ENCODE peak calls at places on chromosomes 12 and 14, in nine cellular contexts. Q, F, N, G, P, T, M, Z and W are unnamed samples.

GRCh38 chr14:99596772-99597171 is 7.2 kb downstream of the CCDC85C start:
- DNase-seq in N (no peak), G (no peak), P (no peak), T (no peak), F (no peak), M (no peak), Z (no peak), Q (no peak), W (peak)

GRCh38 chr12:5043589-5044419 is at the start of gene KCNA5:
- DNase-seq in T (no peak), N (no peak), G (peak), F (no peak), Q (no peak), Z (peak), M (peak), P (no peak), W (no peak)

GRCh38 chr12:13450231-13451080 is 253.9 kb downstream of the EMP1 start:
- DNase-seq in N (no peak), M (no peak), Z (no peak), T (no peak), P (no peak), F (no peak), G (no peak), Q (no peak), W (no peak)

GRCh38 chr12:109085590-109085989 is 7.7 kb downstream of the ALKBH2 start:
- DNase-seq in T (no peak), Z (no peak), F (no peak), N (no peak), M (no peak), G (no peak), P (no peak), Q (no peak), W (no peak)

GRCh38 chr14:96285667-96286066 is 29.7 kb downstream of the BDKRB1 start:
- DNase-seq in F (no peak), T (peak), N (no peak), Q (no peak), Z (no peak), M (peak), G (no peak), P (no peak), W (peak)

GRCh38 chr14:51337520-51337919 is 97.5 kb downstream of the TMX1 start:
- DNase-seq in N (no peak), G (no peak), T (no peak), P (no peak), M (peak), Q (peak), Z (no peak), F (no peak), W (no peak)

GRCh38 chr12:64549108-64549507 is 61.2 kb upstream of the RASSF3 start:
- DNase-seq in P (no peak), F (no peak), Q (no peak), N (no peak), Z (no peak), G (no peak), M (no peak), T (no peak), W (no peak)

GRCh38 chr12:116798719-116799118 is 60.6 kb downstream of the RNFT2 start:
- DNase-seq in Z (no peak), P (no peak), T (no peak), M (no peak), F (no peak), Q (no peak), N (no peak), G (no peak), W (no peak)

GRCh38 chr14:49173765-49174373 is 412.3 kb downstream of the RPS29 start:
- DNase-seq in N (peak), G (peak), Z (peak), T (peak), Q (peak), F (peak), M (peak), P (peak), W (no peak)

GRCh38 chr14:24463806-24464785 is 21.5 kb upstream of the SDR39U1 start:
- DNase-seq in Z (no peak), Q (no peak), M (no peak), T (no peak), P (no peak), F (no peak), N (no peak), G (no peak), W (no peak)

GRCh38 chr12:1246637-1247036 is 255.6 kb downstream of the ERC1 start:
- DNase-seq in F (no peak), M (no peak), P (no peak), N (no peak), Q (no peak), T (peak), Z (no peak), G (no peak), W (no peak)

GRCh38 chr12:47247418-47247817 is 167.7 kb upstream of the AMIGO2 start:
- DNase-seq in P (no peak), F (no peak), M (no peak), Z (no peak), N (peak), G (no peak), Q (no peak), T (no peak), W (no peak)

GRCh38 chr12:6735448-6736191 is 11.8 kb downstream of the COPS7A start:
- DNase-seq in M (peak), P (peak), N (peak), Z (peak), F (no peak), T (peak), G (peak), Q (peak), W (peak)

GRCh38 chr14:24197066-24197465 is 1.8 kb upstream of the TM9SF1 start:
- DNase-seq in G (no peak), T (no peak), F (no peak), P (no peak), M (no peak), Z (no peak), N (no peak), Q (no peak), W (peak)

GRCh38 chr12:98418357-98419075 is 96.9 kb upstream of the TMPO start:
- DNase-seq in N (peak), F (no peak), P (no peak), M (peak), T (peak), G (peak), Z (peak), Q (peak), W (peak)

GRCh38 chr12:44589697-44590096 is 286.4 kb downstream of the NELL2 start:
- DNase-seq in T (no peak), M (no peak), F (no peak), P (no peak), G (no peak), N (no peak), Z (no peak), Q (no peak), W (no peak)

GRCh38 chr14:95452176-95452889 is 64.1 kb downstream of the SYNE3 start:
- DNase-seq in G (peak), P (peak), Z (peak), T (peak), Q (no peak), N (no peak), M (peak), F (no peak), W (no peak)

GRCh38 chr12:115335048-115335447 is 651.1 kb upstream of the TBX3 start:
- DNase-seq in T (no peak), F (no peak), M (no peak), P (no peak), Q (no peak), G (no peak), N (no peak), Z (no peak), W (no peak)

GRCh38 chr12:47768323-47768811 is 4.7 kb upstream of the SLC48A1 start:
- DNase-seq in Q (peak), G (peak), F (no peak), P (peak), N (peak), M (no peak), T (no peak), Z (peak), W (peak)

GRCh38 chr12:76881152-76881551 is 2.3 kb upstream of the CSRP2 start:
- DNase-seq in F (no peak), N (no peak), Z (no peak), G (no peak), P (no peak), M (no peak), Q (no peak), T (no peak), W (no peak)

GRCh38 chr14:76908834-76909233 is 82.6 kb downstream of the LRRC74A start:
- DNase-seq in M (no peak), G (no peak), N (no peak), Q (no peak), P (no peak), T (no peak), F (no peak), Z (no peak), W (peak)

GRCh38 chr12:31834158-31834557 is 105.3 kb upstream of the AMN1 start:
- DNase-seq in T (no peak), N (no peak), P (no peak), F (no peak), Z (no peak), G (no peak), Q (no peak), M (no peak), W (no peak)

GRCh38 chr12:31833541-31833840 is 104.7 kb upstream of the AMN1 start:
- DNase-seq in Z (no peak), Q (no peak), P (no peak), M (no peak), G (no peak), F (no peak), T (no peak), N (no peak), W (no peak)

GRCh38 chr12:31835276-31835882 is 106.6 kb upstream of the AMN1 start:
- DNase-seq in M (no peak), Z (no peak), F (no peak), P (peak), N (peak), T (no peak), Q (no peak), G (no peak), W (no peak)

GRCh38 chr12:31832740-31833540 is 104.1 kb upstream of the AMN1 start:
- DNase-seq in M (no peak), F (no peak), P (no peak), T (no peak), Q (no peak), Z (no peak), N (no peak), G (no peak), W (no peak)

DNA sequence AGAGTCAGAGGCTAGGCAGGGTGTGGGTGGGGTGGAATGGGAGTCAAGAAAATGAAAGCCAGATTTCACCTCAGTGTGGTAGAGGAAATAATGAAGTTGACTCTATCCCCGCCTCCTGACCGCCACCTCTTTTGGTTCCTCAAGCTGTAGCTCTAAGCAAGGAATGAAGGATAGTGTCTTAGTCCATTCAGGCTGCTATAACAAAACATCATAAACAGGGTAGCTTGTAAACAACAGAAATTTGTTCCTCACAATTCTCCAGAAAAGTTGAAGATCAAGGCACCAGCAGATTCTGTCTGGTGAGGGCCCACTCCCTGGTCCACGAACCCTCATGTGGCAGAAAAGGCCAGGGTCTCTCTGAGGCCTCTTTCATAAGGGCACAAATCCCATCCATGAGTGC is 109.1 kb upstream of the AMN1 start:
- DNase-seq in G (no peak), N (no peak), T (no peak), Z (no peak), Q (no peak), P (no peak), M (no peak), F (no peak), W (no peak)
- H2AFZ ChIP-seq in G (peak), N (no peak), T (no peak), Z (no peak), Q (no peak), P (no peak), M (no peak), F (no peak), W (no peak)

GRCh38 chr14:38042356-38042755 is 165.3 kb upstream of the SSTR1 start:
- DNase-seq in P (peak), T (peak), G (peak), Z (no peak), Q (no peak), N (peak), M (no peak), F (peak), W (no peak)
- H3K4me3 ChIP-seq in P (no peak), T (no peak), G (no peak), Z (no peak), Q (no peak), N (no peak), M (no peak), F (no peak), W (no peak)

GRCh38 chr14:58073516-58073915 is 78.5 kb downstream of the ARMH4 start:
- DNase-seq in P (no peak), Z (no peak), T (no peak), G (no peak), M (no peak), N (no peak), F (no peak), Q (no peak), W (no peak)

GRCh38 chr14:58078471-58078870 is 73.5 kb downstream of the ARMH4 start:
- DNase-seq in F (no peak), G (no peak), T (no peak), Q (no peak), P (no peak), M (no peak), Z (no peak), N (no peak), W (no peak)

GRCh38 chr14:58082011-58082410 is 70.0 kb downstream of the ARMH4 start:
- DNase-seq in F (no peak), Q (no peak), G (no peak), P (no peak), T (peak), M (no peak), N (no peak), Z (no peak), W (no peak)

GRCh38 chr14:58078068-58078467 is 73.9 kb downstream of the ARMH4 start:
- DNase-seq in T (peak), Z (no peak), Q (peak), G (peak), M (no peak), P (no peak), N (no peak), F (no peak), W (peak)

DNA sequence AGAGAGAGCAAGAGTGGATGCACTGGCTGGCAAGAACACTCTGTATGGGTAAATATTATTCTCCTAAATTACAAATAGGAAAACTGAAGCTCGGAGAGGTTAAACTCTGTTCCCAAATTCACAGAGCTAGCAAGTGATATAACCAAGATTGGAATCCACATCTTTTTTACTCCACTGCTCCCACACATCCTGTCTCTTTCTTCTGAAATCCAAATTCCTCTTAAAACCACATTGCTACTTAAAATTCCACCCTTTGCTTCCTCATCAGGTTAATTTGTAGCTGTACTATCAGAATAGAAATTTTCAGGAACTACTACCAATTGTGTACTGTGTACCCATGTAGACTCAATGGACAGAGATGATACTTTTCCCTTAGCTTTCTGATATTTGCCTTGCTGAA is 74.4 kb downstream of the ARMH4 start:
- DNase-seq in G (peak), Q (no peak), T (peak), M (no peak), P (no peak), F (no peak), Z (no peak), N (no peak), W (no peak)
- H2AFZ ChIP-seq in G (no peak), Q (peak), T (no peak), M (peak), P (no peak), F (no peak), Z (no peak), N (no peak), W (no peak)

GRCh38 chr14:90693413-90693812 is 122.8 kb downstream of the TTC7B start:
- DNase-seq in N (no peak), F (no peak), Z (no peak), P (no peak), Q (no peak), M (no peak), T (no peak), G (no peak), W (no peak)
- H3K4me3 ChIP-seq in N (no peak), F (no peak), Z (no peak), P (no peak), Q (no peak), M (no peak), T (no peak), G (no peak), W (no peak)

GRCh38 chr14:65470404-65470880 is 57.9 kb downstream of the FUT8 start:
- DNase-seq in P (no peak), Z (peak), N (no peak), M (peak), G (peak), T (no peak), F (no peak), Q (no peak), W (no peak)
- H2AFZ ChIP-seq in P (no peak), Z (no peak), N (no peak), M (no peak), G (no peak), T (no peak), F (no peak), Q (no peak), W (no peak)

GRCh38 chr12:58917699-58918334 is 2.5 kb downstream of the LRIG3 start:
- DNase-seq in F (no peak), N (no peak), T (peak), G (no peak), P (no peak), Z (peak), M (no peak), Q (no peak), W (no peak)
- H3K4me3 ChIP-seq in F (no peak), N (peak), T (peak), G (no peak), P (peak), Z (peak), M (no peak), Q (peak), W (peak)

DNA sequence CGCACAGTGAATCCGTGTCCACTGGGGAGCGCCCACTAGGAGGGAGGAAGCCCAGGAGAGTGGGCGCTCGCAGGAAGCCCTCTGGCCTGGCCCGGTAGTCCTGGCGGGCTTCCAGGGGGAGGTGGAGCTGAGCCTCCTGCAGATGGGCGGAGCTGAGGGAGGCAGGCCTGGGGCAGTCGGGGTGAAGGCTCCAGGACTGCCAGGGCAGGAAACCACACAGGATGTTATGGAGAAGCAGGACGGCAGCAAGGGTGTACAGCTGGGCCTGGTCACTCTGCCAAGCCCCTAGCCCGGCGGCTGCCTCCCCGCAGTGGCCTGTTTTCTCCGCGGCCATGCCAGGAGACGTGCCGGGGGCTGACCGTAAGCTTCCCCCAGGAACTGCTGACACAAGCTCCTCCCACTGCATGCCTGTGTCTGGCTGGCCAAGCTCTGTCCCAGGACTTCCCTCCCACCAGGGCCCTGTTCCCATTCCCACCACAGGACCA is 143.5 kb upstream of the C14orf180 start:
- DNase-seq in G (peak), Q (no peak), Z (no peak), M (peak), T (peak), N (no peak), P (no peak), F (no peak), W (peak)
- H2AFZ ChIP-seq in G (peak), Q (no peak), Z (no peak), M (no peak), T (no peak), N (no peak), P (no peak), F (no peak), W (peak)

GRCh38 chr14:22532345-22533056 is 56.5 kb downstream of the DAD1 start:
- DNase-seq in Q (no peak), M (no peak), F (no peak), T (peak), P (no peak), Z (no peak), G (no peak), N (no peak), W (peak)
- H3K4me3 ChIP-seq in Q (no peak), M (no peak), F (no peak), T (no peak), P (no peak), Z (no peak), G (no peak), N (no peak), W (no peak)

DNA sequence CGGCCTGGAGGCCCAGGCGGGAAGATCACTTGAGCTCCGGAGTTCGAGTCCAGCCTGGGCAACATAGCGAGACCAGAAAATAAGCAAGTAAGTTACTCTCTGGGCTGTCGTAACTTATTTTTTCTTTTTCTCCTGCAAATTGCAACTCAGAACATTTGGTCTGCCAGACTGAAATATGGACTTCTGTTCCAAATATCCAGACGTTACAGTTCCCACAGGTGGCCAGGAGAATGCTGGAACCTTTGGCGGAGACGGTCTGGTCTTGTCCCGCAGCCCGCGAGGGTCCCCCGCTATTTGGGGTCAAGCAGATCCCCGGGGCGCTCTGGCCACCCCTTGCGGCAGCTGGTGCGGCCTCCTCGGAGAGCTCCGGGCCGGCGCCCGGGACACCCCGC is 488 bp upstream of the PLEKHH1 start:
- DNase-seq in P (no peak), Z (no peak), T (no peak), Q (no peak), N (no peak), M (no peak), F (no peak), G (no peak), W (no peak)
- H2AFZ ChIP-seq in P (no peak), Z (peak), T (peak), Q (peak), N (peak), M (peak), F (peak), G (peak), W (peak)